ENCODE peak calls at places on chromosome 16, in ten cellular contexts. One of them, this sample, is unnamed.

GRCh38 chr16:77059441-77059840 is 131.5 kb upstream of the MON1B start:
- DNase-seq in CD4-positive, alpha-beta T cell: no peak
- DNase-seq in coronary artery: no peak
- DNase-seq in neural progenitor cell: no peak
- DNase-seq in effector memory CD4-positive, alpha-beta T cell: no peak
- DNase-seq in upper lobe of right lung: no peak
- DNase-seq in HL-60: no peak
- DNase-seq in PC-3: no peak
- DNase-seq in CD8-positive, alpha-beta T cell: no peak
- DNase-seq in H9: no peak
- DNase-seq in this sample: no peak

GRCh38 chr16:30567991-30568638 is 3.4 kb downstream of the ZNF688 start:
- DNase-seq in CD4-positive, alpha-beta T cell: peak
- DNase-seq in coronary artery: no peak
- DNase-seq in neural progenitor cell: no peak
- DNase-seq in effector memory CD4-positive, alpha-beta T cell: peak
- DNase-seq in upper lobe of right lung: no peak
- DNase-seq in HL-60: peak
- DNase-seq in PC-3: peak
- DNase-seq in CD8-positive, alpha-beta T cell: no peak
- DNase-seq in H9: no peak
- DNase-seq in this sample: no peak

GRCh38 chr16:24611310-24611709 is 71.9 kb downstream of the RBBP6 start:
- DNase-seq in CD4-positive, alpha-beta T cell: no peak
- DNase-seq in coronary artery: no peak
- DNase-seq in neural progenitor cell: no peak
- DNase-seq in effector memory CD4-positive, alpha-beta T cell: no peak
- DNase-seq in upper lobe of right lung: no peak
- DNase-seq in HL-60: no peak
- DNase-seq in PC-3: no peak
- DNase-seq in CD8-positive, alpha-beta T cell: no peak
- DNase-seq in H9: no peak
- DNase-seq in this sample: no peak

GRCh38 chr16:14347706-14348105 is 276.6 kb downstream of the MRTFB start:
- DNase-seq in CD4-positive, alpha-beta T cell: no peak
- DNase-seq in coronary artery: no peak
- DNase-seq in neural progenitor cell: no peak
- DNase-seq in effector memory CD4-positive, alpha-beta T cell: no peak
- DNase-seq in upper lobe of right lung: no peak
- DNase-seq in HL-60: no peak
- DNase-seq in PC-3: no peak
- DNase-seq in CD8-positive, alpha-beta T cell: no peak
- DNase-seq in H9: no peak
- DNase-seq in this sample: peak

GRCh38 chr16:50680907-50681885 is at the start of gene SNX20:
- DNase-seq in CD4-positive, alpha-beta T cell: peak
- DNase-seq in coronary artery: no peak
- DNase-seq in neural progenitor cell: no peak
- DNase-seq in effector memory CD4-positive, alpha-beta T cell: peak
- DNase-seq in upper lobe of right lung: no peak
- DNase-seq in HL-60: peak
- DNase-seq in PC-3: no peak
- DNase-seq in CD8-positive, alpha-beta T cell: peak
- DNase-seq in H9: no peak
- DNase-seq in this sample: no peak

GRCh38 chr16:4938683-4939030 is 1.7 kb upstream of the PPL start:
- DNase-seq in CD4-positive, alpha-beta T cell: no peak
- DNase-seq in coronary artery: no peak
- DNase-seq in neural progenitor cell: no peak
- DNase-seq in effector memory CD4-positive, alpha-beta T cell: no peak
- DNase-seq in upper lobe of right lung: no peak
- DNase-seq in HL-60: no peak
- DNase-seq in PC-3: no peak
- DNase-seq in CD8-positive, alpha-beta T cell: no peak
- DNase-seq in H9: no peak
- DNase-seq in this sample: no peak

GRCh38 chr16:74450236-74450635 is 29.0 kb upstream of the CLEC18B start:
- DNase-seq in CD4-positive, alpha-beta T cell: no peak
- DNase-seq in coronary artery: no peak
- DNase-seq in neural progenitor cell: no peak
- DNase-seq in effector memory CD4-positive, alpha-beta T cell: no peak
- DNase-seq in upper lobe of right lung: no peak
- DNase-seq in HL-60: no peak
- DNase-seq in PC-3: no peak
- DNase-seq in CD8-positive, alpha-beta T cell: no peak
- DNase-seq in H9: no peak
- DNase-seq in this sample: no peak

GRCh38 chr16:16915771-16916170 is 536.8 kb downstream of the NPIPA7 start:
- DNase-seq in CD4-positive, alpha-beta T cell: no peak
- DNase-seq in coronary artery: no peak
- DNase-seq in neural progenitor cell: no peak
- DNase-seq in effector memory CD4-positive, alpha-beta T cell: no peak
- DNase-seq in upper lobe of right lung: no peak
- DNase-seq in HL-60: no peak
- DNase-seq in PC-3: no peak
- DNase-seq in CD8-positive, alpha-beta T cell: no peak
- DNase-seq in H9: no peak
- DNase-seq in this sample: no peak

GRCh38 chr16:70523621-70524405 is at the start of gene SF3B3:
- DNase-seq in CD4-positive, alpha-beta T cell: peak
- DNase-seq in coronary artery: peak
- DNase-seq in neural progenitor cell: peak
- DNase-seq in effector memory CD4-positive, alpha-beta T cell: no peak
- DNase-seq in upper lobe of right lung: peak
- DNase-seq in HL-60: peak
- DNase-seq in PC-3: no peak
- DNase-seq in CD8-positive, alpha-beta T cell: peak
- DNase-seq in H9: peak
- DNase-seq in this sample: peak

GRCh38 chr16:84643180-84643583 is 5.1 kb upstream of the KLHL36 start:
- DNase-seq in CD4-positive, alpha-beta T cell: no peak
- DNase-seq in coronary artery: peak
- DNase-seq in neural progenitor cell: no peak
- DNase-seq in effector memory CD4-positive, alpha-beta T cell: no peak
- DNase-seq in upper lobe of right lung: peak
- DNase-seq in HL-60: peak
- DNase-seq in PC-3: peak
- DNase-seq in CD8-positive, alpha-beta T cell: no peak
- DNase-seq in H9: no peak
- DNase-seq in this sample: peak

GRCh38 chr16:10949424-10949970 is 5.1 kb downstream of the CLEC16A start:
- DNase-seq in CD4-positive, alpha-beta T cell: peak
- DNase-seq in coronary artery: no peak
- DNase-seq in neural progenitor cell: peak
- DNase-seq in effector memory CD4-positive, alpha-beta T cell: no peak
- DNase-seq in upper lobe of right lung: no peak
- DNase-seq in HL-60: peak
- DNase-seq in PC-3: peak
- DNase-seq in CD8-positive, alpha-beta T cell: no peak
- DNase-seq in H9: peak
- DNase-seq in this sample: no peak

GRCh38 chr16:31009894-31010293 is 544 bp downstream of the STX1B start:
- DNase-seq in CD4-positive, alpha-beta T cell: no peak
- DNase-seq in coronary artery: no peak
- DNase-seq in neural progenitor cell: peak
- DNase-seq in effector memory CD4-positive, alpha-beta T cell: no peak
- DNase-seq in upper lobe of right lung: no peak
- DNase-seq in HL-60: no peak
- DNase-seq in PC-3: no peak
- DNase-seq in CD8-positive, alpha-beta T cell: no peak
- DNase-seq in H9: no peak
- DNase-seq in this sample: no peak

GRCh38 chr16:154223-155030 is 2.0 kb downstream of the HBZ start:
- DNase-seq in CD4-positive, alpha-beta T cell: no peak
- DNase-seq in coronary artery: no peak
- DNase-seq in neural progenitor cell: peak
- DNase-seq in effector memory CD4-positive, alpha-beta T cell: no peak
- DNase-seq in upper lobe of right lung: peak
- DNase-seq in HL-60: no peak
- DNase-seq in PC-3: no peak
- DNase-seq in CD8-positive, alpha-beta T cell: no peak
- DNase-seq in H9: peak
- DNase-seq in this sample: no peak

GRCh38 chr16:74297296-74297665 is 667 bp downstream of the PSMD7 start:
- DNase-seq in CD4-positive, alpha-beta T cell: no peak
- DNase-seq in coronary artery: no peak
- DNase-seq in neural progenitor cell: peak
- DNase-seq in effector memory CD4-positive, alpha-beta T cell: no peak
- DNase-seq in upper lobe of right lung: no peak
- DNase-seq in HL-60: no peak
- DNase-seq in PC-3: peak
- DNase-seq in CD8-positive, alpha-beta T cell: no peak
- DNase-seq in H9: no peak
- DNase-seq in this sample: peak

GRCh38 chr16:50093607-50094570 is 28.1 kb downstream of the HEATR3 start:
- DNase-seq in CD4-positive, alpha-beta T cell: no peak
- DNase-seq in coronary artery: no peak
- DNase-seq in neural progenitor cell: no peak
- DNase-seq in effector memory CD4-positive, alpha-beta T cell: no peak
- DNase-seq in upper lobe of right lung: peak
- DNase-seq in HL-60: peak
- DNase-seq in PC-3: no peak
- DNase-seq in CD8-positive, alpha-beta T cell: no peak
- DNase-seq in H9: no peak
- DNase-seq in this sample: peak

GRCh38 chr16:87353613-87354012 is 30.0 kb downstream of the FBXO31 start:
- DNase-seq in CD4-positive, alpha-beta T cell: no peak
- DNase-seq in coronary artery: no peak
- DNase-seq in neural progenitor cell: no peak
- DNase-seq in effector memory CD4-positive, alpha-beta T cell: no peak
- DNase-seq in upper lobe of right lung: no peak
- DNase-seq in HL-60: no peak
- DNase-seq in PC-3: no peak
- DNase-seq in CD8-positive, alpha-beta T cell: no peak
- DNase-seq in H9: no peak
- DNase-seq in this sample: no peak
- H3K27ac ChIP-seq in CD4-positive, alpha-beta T cell: no peak
- H3K27ac ChIP-seq in coronary artery: no peak
- H3K27ac ChIP-seq in neural progenitor cell: no peak
- H3K27ac ChIP-seq in effector memory CD4-positive, alpha-beta T cell: no peak
- H3K27ac ChIP-seq in upper lobe of right lung: no peak
- H3K27ac ChIP-seq in HL-60: no peak
- H3K27ac ChIP-seq in PC-3: no peak
- H3K27ac ChIP-seq in CD8-positive, alpha-beta T cell: no peak
- H3K27ac ChIP-seq in H9: no peak
- H3K27ac ChIP-seq in this sample: no peak

GRCh38 chr16:89009343-89010209 is 32.6 kb upstream of the CBFA2T3 start:
- DNase-seq in CD4-positive, alpha-beta T cell: no peak
- DNase-seq in coronary artery: no peak
- DNase-seq in neural progenitor cell: peak
- DNase-seq in effector memory CD4-positive, alpha-beta T cell: no peak
- DNase-seq in upper lobe of right lung: peak
- DNase-seq in HL-60: no peak
- DNase-seq in PC-3: peak
- DNase-seq in CD8-positive, alpha-beta T cell: no peak
- DNase-seq in H9: peak
- DNase-seq in this sample: peak
- H3K27ac ChIP-seq in CD4-positive, alpha-beta T cell: no peak
- H3K27ac ChIP-seq in coronary artery: no peak
- H3K27ac ChIP-seq in neural progenitor cell: no peak
- H3K27ac ChIP-seq in effector memory CD4-positive, alpha-beta T cell: no peak
- H3K27ac ChIP-seq in upper lobe of right lung: no peak
- H3K27ac ChIP-seq in HL-60: no peak
- H3K27ac ChIP-seq in PC-3: no peak
- H3K27ac ChIP-seq in CD8-positive, alpha-beta T cell: no peak
- H3K27ac ChIP-seq in H9: no peak
- H3K27ac ChIP-seq in this sample: no peak

GRCh38 chr16:1503110-1503955 is 10.2 kb downstream of the TELO2 start:
- DNase-seq in CD4-positive, alpha-beta T cell: no peak
- DNase-seq in coronary artery: no peak
- DNase-seq in neural progenitor cell: no peak
- DNase-seq in effector memory CD4-positive, alpha-beta T cell: no peak
- DNase-seq in upper lobe of right lung: no peak
- DNase-seq in HL-60: no peak
- DNase-seq in PC-3: no peak
- DNase-seq in CD8-positive, alpha-beta T cell: no peak
- DNase-seq in H9: no peak
- DNase-seq in this sample: no peak
- H3K27ac ChIP-seq in CD4-positive, alpha-beta T cell: no peak
- H3K27ac ChIP-seq in coronary artery: no peak
- H3K27ac ChIP-seq in neural progenitor cell: no peak
- H3K27ac ChIP-seq in effector memory CD4-positive, alpha-beta T cell: no peak
- H3K27ac ChIP-seq in upper lobe of right lung: no peak
- H3K27ac ChIP-seq in HL-60: no peak
- H3K27ac ChIP-seq in PC-3: no peak
- H3K27ac ChIP-seq in CD8-positive, alpha-beta T cell: no peak
- H3K27ac ChIP-seq in H9: no peak
- H3K27ac ChIP-seq in this sample: no peak

GRCh38 chr16:64489449-64489848 is 632.4 kb downstream of the CDH11 start:
- DNase-seq in CD4-positive, alpha-beta T cell: no peak
- DNase-seq in coronary artery: no peak
- DNase-seq in neural progenitor cell: no peak
- DNase-seq in effector memory CD4-positive, alpha-beta T cell: no peak
- DNase-seq in upper lobe of right lung: no peak
- DNase-seq in HL-60: no peak
- DNase-seq in PC-3: no peak
- DNase-seq in CD8-positive, alpha-beta T cell: no peak
- DNase-seq in H9: no peak
- DNase-seq in this sample: no peak
- H3K27ac ChIP-seq in CD4-positive, alpha-beta T cell: no peak
- H3K27ac ChIP-seq in coronary artery: no peak
- H3K27ac ChIP-seq in neural progenitor cell: no peak
- H3K27ac ChIP-seq in effector memory CD4-positive, alpha-beta T cell: no peak
- H3K27ac ChIP-seq in upper lobe of right lung: no peak
- H3K27ac ChIP-seq in HL-60: no peak
- H3K27ac ChIP-seq in PC-3: no peak
- H3K27ac ChIP-seq in CD8-positive, alpha-beta T cell: no peak
- H3K27ac ChIP-seq in H9: no peak
- H3K27ac ChIP-seq in this sample: no peak